ENCODE peak calls at places on chromosomes 16 and 17, in nine cellular contexts. K is mesendoderm, D is erythroblast, F is left cardiac atrium, U is cardiac muscle cell, B is kidney tubule cell, N is amniotic epithelial cell, Z is nephron progenitor cell, O is astrocyte of the spinal cord. I is an unnamed sample.

GRCh38 chr16:80273635-80274538 is 266.9 kb upstream of the DYNLRB2 start:
- DNase-seq in F (no peak), N (peak; percentile 49), U (no peak), Z (no peak), O (peak; percentile 76), D (no peak), K (no peak), B (no peak), I (no peak)

GRCh38 chr16:8850279-8850885 is 18.4 kb downstream of the CARHSP1 start:
- DNase-seq in F (peak; percentile 72), Z (no peak), K (no peak), O (peak; percentile 65), D (no peak), U (no peak), N (peak; percentile 83), B (peak; percentile 85), I (no peak)

GRCh38 chr17:55344514-55344997 is 77.1 kb downstream of the MMD start:
- DNase-seq in B (no peak), D (peak; percentile 90), K (no peak), Z (no peak), U (no peak), F (no peak), N (no peak), O (no peak), I (no peak)

GRCh38 chr17:79325707-79326106 is 251.1 kb downstream of the ENGASE start:
- DNase-seq in Z (peak; percentile 90), U (peak; percentile 81), N (no peak), F (no peak), B (no peak), D (no peak), O (no peak), K (peak; percentile 29), I (no peak)

GRCh38 chr16:69405757-69406156 is 18.7 kb upstream of the CYB5B start:
- DNase-seq in K (no peak), O (no peak), N (no peak), F (no peak), D (no peak), U (no peak), B (no peak), Z (no peak), I (no peak)

GRCh38 chr17:19728114-19728495 is 11.7 kb upstream of the SLC47A2 start:
- DNase-seq in B (peak; percentile 44), N (peak; percentile 52), Z (no peak), O (peak; percentile 57), D (peak; percentile 7), F (peak; percentile 87), K (no peak), U (peak; percentile 81), I (no peak)

GRCh38 chr17:73170324-73170723 is 5.5 kb downstream of the SSTR2 start:
- DNase-seq in D (no peak), N (no peak), O (no peak), F (no peak), U (no peak), K (peak; percentile 43), Z (no peak), B (no peak), I (no peak)

GRCh38 chr16:56301391-56301850 is 110.1 kb downstream of the GNAO1 start:
- DNase-seq in F (no peak), N (peak; percentile 24), U (no peak), K (no peak), Z (no peak), D (no peak), B (peak; percentile 19), O (peak; percentile 45), I (no peak)

GRCh38 chr16:24822974-24823373 is 22.8 kb upstream of the SLC5A11 start:
- DNase-seq in Z (no peak), K (no peak), B (no peak), N (no peak), U (no peak), F (no peak), D (no peak), O (no peak), I (no peak)

GRCh38 chr17:73613947-73614655 is 30.1 kb downstream of the SDK2 start:
- DNase-seq in F (no peak), D (no peak), Z (peak; percentile 42), O (no peak), U (peak; percentile 79), K (peak; percentile 76), N (no peak), B (no peak), I (no peak)

GRCh38 chr17:17537311-17538099 is 41.3 kb upstream of the RASD1 start:
- DNase-seq in O (no peak), B (no peak), D (no peak), U (peak; percentile 34), F (peak; percentile 17), N (peak; percentile 57), Z (no peak), K (no peak), I (no peak)

GRCh38 chr17:77286391-77286640 is 145.5 kb downstream of the SEC14L1 start:
- DNase-seq in O (no peak), N (no peak), K (no peak), F (no peak), U (no peak), D (no peak), B (no peak), Z (no peak), I (no peak)

GRCh38 chr16:56793504-56793903 is 63.6 kb downstream of the NUP93 start:
- DNase-seq in Z (no peak), B (peak; percentile 52), F (no peak), K (peak; percentile 53), D (peak; percentile 16), U (peak; percentile 20), N (peak; percentile 53), O (peak; percentile 53), I (peak; percentile 50)

GRCh38 chr16:69166946-69167930 is 19.7 kb upstream of the SNTB2 start:
- DNase-seq in U (no peak), K (no peak), N (no peak), F (no peak), B (peak; percentile 58), D (no peak), O (peak; percentile 59), Z (no peak), I (no peak)

GRCh38 chr17:19265755-19266154 is 28.6 kb downstream of the EPN2 start:
- DNase-seq in U (no peak), N (no peak), D (no peak), K (no peak), B (no peak), Z (no peak), F (no peak), O (no peak), I (no peak)

GRCh38 chr17:78458091-78458490 is 79.6 kb downstream of the PGS1 start:
- DNase-seq in F (no peak), N (no peak), D (no peak), K (no peak), B (no peak), U (no peak), Z (no peak), O (no peak), I (no peak)

GRCh38 chr16:88448461-88449266 is 4.4 kb upstream of the ZFPM1 start:
- DNase-seq in U (no peak), K (no peak), F (no peak), D (no peak), O (no peak), N (no peak), Z (no peak), B (no peak), I (no peak)

GRCh38 chr16:8998114-8998513 is 34.4 kb upstream of the USP7 start:
- DNase-seq in N (peak; percentile 78), B (no peak), D (no peak), O (peak; percentile 16), F (no peak), Z (no peak), U (no peak), K (no peak), I (no peak)

GRCh38 chr17:10737168-10737622 is 7.4 kb upstream of the TMEM220 start:
- DNase-seq in N (peak; percentile 58), K (peak; percentile 70), O (peak; percentile 51), F (peak; percentile 58), U (peak; percentile 72), D (peak; percentile 56), B (peak; percentile 65), Z (peak; percentile 66), I (peak; percentile 41)

GRCh38 chr16:86784267-86784626 is 205.9 kb downstream of the FOXL1 start:
- DNase-seq in D (no peak), F (no peak), O (no peak), K (no peak), B (no peak), U (no peak), N (no peak), Z (no peak), I (no peak)

GRCh38 chr17:75824591-75825518 is 19.3 kb downstream of the UNC13D start:
- DNase-seq in B (no peak), U (no peak), Z (no peak), D (no peak), K (no peak), F (no peak), N (no peak), O (no peak), I (no peak)

GRCh38 chr17:48915459-48916282 is 7.5 kb downstream of the UBE2Z start:
- DNase-seq in U (no peak), N (peak; percentile 93), Z (no peak), B (peak; percentile 90), F (no peak), O (peak; percentile 85), D (peak; percentile 26), K (no peak), I (peak; percentile 48)

GRCh38 chr16:54847207-54847606 is 83.5 kb upstream of the IRX5 start:
- DNase-seq in D (no peak), K (no peak), N (no peak), Z (no peak), U (no peak), B (peak; percentile 75), F (no peak), O (no peak), I (peak; percentile 20)

GRCh38 chr16:4826980-4827379 is 20.1 kb downstream of the GLYR1 start:
- DNase-seq in F (peak; percentile 42), B (no peak), K (no peak), Z (no peak), N (no peak), U (no peak), O (no peak), D (no peak), I (no peak)

GRCh38 chr17:42180922-42181850 is at the start of gene KCNH4:
- DNase-seq in N (peak; percentile 82), U (peak; percentile 51), F (peak; percentile 86), K (peak; percentile 73), Z (peak; percentile 56), B (peak; percentile 65), O (peak; percentile 47), D (peak; percentile 91), I (peak; percentile 87)

GRCh38 chr17:58591455-58591854 is 77.0 kb upstream of the MTMR4 start:
- DNase-seq in N (no peak), D (no peak), Z (no peak), F (no peak), O (no peak), U (no peak), K (no peak), B (no peak), I (no peak)

GRCh38 chr16:282491-282890 is 473 bp upstream of the PDIA2 start:
- DNase-seq in D (no peak), N (no peak), K (no peak), U (no peak), Z (no peak), O (no peak), F (no peak), B (no peak), I (no peak)

GRCh38 chr16:57380671-57381462 is 8.6 kb downstream of the CX3CL1 start:
- DNase-seq in K (no peak), F (no peak), B (peak; percentile 66), U (no peak), D (peak; percentile 55), N (peak; percentile 19), O (peak; percentile 23), Z (no peak), I (no peak)

GRCh38 chr17:4329838-4330237 is 36.6 kb downstream of the UBE2G1 start:
- DNase-seq in D (no peak), U (no peak), O (peak; percentile 93), K (peak; percentile 84), B (peak; percentile 84), N (peak; percentile 89), F (no peak), Z (no peak), I (no peak)

GRCh38 chr17:62892069-62892675 is 73.9 kb upstream of the TANC2 start:
- DNase-seq in N (no peak), F (no peak), O (no peak), Z (no peak), B (no peak), U (peak; percentile 79), D (no peak), K (no peak), I (no peak)

GRCh38 chr17:68246271-68247028 is 1.4 kb upstream of the AMZ2 start:
- DNase-seq in D (no peak), F (no peak), U (no peak), B (no peak), K (no peak), O (no peak), Z (no peak), N (no peak), I (no peak)